ENCODE peak calls at places on chromosomes 2 and 18, in six cellular contexts. U is H1, G is HepG2, X is GM12878, A is GM12891, K is K562. D is an unnamed sample.

GRCh38 chr2:231348173-231348572 is 47.3 kb upstream of the B3GNT7 start:
- DNase-seq in U (no peak), G (peak), X (no peak), A (no peak), K (no peak), D (no peak)

GRCh38 chr2:21642647-21643046 is 518.9 kb downstream of the TDRD15 start:
- DNase-seq in U (no peak), G (no peak), X (no peak), A (no peak), K (no peak), D (no peak)

GRCh38 chr2:58634653-58635347 is 393.7 kb upstream of the FANCL start:
- DNase-seq in U (peak), G (no peak), X (no peak), A (no peak), K (no peak), D (no peak)

GRCh38 chr2:95261602-95262001 is 12.6 kb upstream of the PROM2 start:
- DNase-seq in U (no peak), G (no peak), X (no peak), A (no peak), K (no peak), D (no peak)

GRCh38 chr2:164677733-164678132 is 56.5 kb upstream of the GRB14 start:
- DNase-seq in U (no peak), G (no peak), X (no peak), A (no peak), K (no peak), D (no peak)

GRCh38 chr2:189210250-189211075 is 30.9 kb upstream of the COL5A2 start:
- DNase-seq in U (no peak), G (no peak), X (no peak), A (no peak), K (peak), D (no peak)

GRCh38 chr2:44120428-44120827 is 48.2 kb upstream of the PPM1B start:
- DNase-seq in U (no peak), G (no peak), X (no peak), A (no peak), K (no peak), D (no peak)

GRCh38 chr2:173571887-173572680 is 217.4 kb downstream of the CDCA7 start:
- DNase-seq in U (no peak), G (no peak), X (no peak), A (no peak), K (no peak), D (no peak)

GRCh38 chr18:49751427-49752094 is 61.8 kb downstream of the ACAA2 start:
- DNase-seq in U (no peak), G (no peak), X (no peak), A (no peak), K (no peak), D (no peak)

GRCh38 chr2:189927823-189928222 is 134.7 kb downstream of the MSTN start:
- DNase-seq in U (no peak), G (no peak), X (no peak), A (no peak), K (no peak), D (no peak)

GRCh38 chr2:189437931-189438330 is 3.3 kb upstream of the WDR75 start:
- DNase-seq in U (no peak), G (no peak), X (no peak), A (no peak), K (no peak), D (no peak)

GRCh38 chr2:75627902-75628504 is 18.6 kb upstream of the MRPL19 start:
- DNase-seq in U (no peak), G (peak), X (no peak), A (peak), K (peak), D (peak)

GRCh38 chr2:226839960-226840359 is 4.1 kb downstream of the RHBDD1 start:
- DNase-seq in U (no peak), G (no peak), X (no peak), A (no peak), K (no peak), D (no peak)

GRCh38 chr2:43389581-43390466 is 163.4 kb upstream of the ZFP36L2 start:
- DNase-seq in U (no peak), G (peak), X (no peak), A (no peak), K (no peak), D (no peak)

GRCh38 chr2:240974771-240975572 is 23.4 kb upstream of the SNED1 start:
- DNase-seq in U (no peak), G (no peak), X (no peak), A (no peak), K (no peak), D (no peak)

GRCh38 chr2:164967781-164968228 is 12.5 kb upstream of the SLC38A11 start:
- DNase-seq in U (peak), G (no peak), X (no peak), A (no peak), K (no peak), D (no peak)

DNA sequence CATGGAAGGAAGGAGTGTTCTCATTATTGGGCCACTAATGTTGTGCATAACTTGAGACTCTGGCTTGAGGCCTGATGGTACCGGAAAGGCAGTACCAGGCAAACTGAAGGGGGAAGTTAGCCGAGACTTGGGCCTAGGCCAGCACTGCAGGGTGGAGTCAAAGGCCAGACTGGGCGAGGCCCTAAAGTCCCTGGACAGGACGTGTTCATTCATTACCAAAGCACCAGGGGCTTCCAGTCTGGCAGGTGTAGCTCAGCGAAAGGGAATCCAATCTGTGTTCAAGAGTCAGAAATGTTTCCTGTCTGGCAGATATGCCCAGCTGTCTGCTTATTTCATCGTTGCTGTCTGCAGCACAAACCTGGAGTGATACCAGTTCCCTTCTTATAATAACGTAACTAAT is 4.7 kb upstream of the ITSN2 start:
- DNase-seq in U (no peak), G (no peak), X (no peak), A (no peak), K (no peak), D (no peak)
- TF ChIP-seq TAF1 in U (no peak), G (no peak), X (peak), A (no peak), K (no peak), D (no peak)

GRCh38 chr2:96964221-96964905 is 22.0 kb downstream of the FAM178B start:
- DNase-seq in U (no peak), G (no peak), X (no peak), A (no peak), K (no peak), D (no peak)

GRCh38 chr2:96963316-96963715 is 23.1 kb downstream of the FAM178B start:
- DNase-seq in U (no peak), G (no peak), X (no peak), A (no peak), K (no peak), D (no peak)

GRCh38 chr2:96960956-96961350 is 25.4 kb downstream of the FAM178B start:
- DNase-seq in U (no peak), G (no peak), X (no peak), A (no peak), K (no peak), D (no peak)

GRCh38 chr2:96961551-96961950 is 24.8 kb downstream of the FAM178B start:
- DNase-seq in U (no peak), G (no peak), X (no peak), A (no peak), K (no peak), D (no peak)

DNA sequence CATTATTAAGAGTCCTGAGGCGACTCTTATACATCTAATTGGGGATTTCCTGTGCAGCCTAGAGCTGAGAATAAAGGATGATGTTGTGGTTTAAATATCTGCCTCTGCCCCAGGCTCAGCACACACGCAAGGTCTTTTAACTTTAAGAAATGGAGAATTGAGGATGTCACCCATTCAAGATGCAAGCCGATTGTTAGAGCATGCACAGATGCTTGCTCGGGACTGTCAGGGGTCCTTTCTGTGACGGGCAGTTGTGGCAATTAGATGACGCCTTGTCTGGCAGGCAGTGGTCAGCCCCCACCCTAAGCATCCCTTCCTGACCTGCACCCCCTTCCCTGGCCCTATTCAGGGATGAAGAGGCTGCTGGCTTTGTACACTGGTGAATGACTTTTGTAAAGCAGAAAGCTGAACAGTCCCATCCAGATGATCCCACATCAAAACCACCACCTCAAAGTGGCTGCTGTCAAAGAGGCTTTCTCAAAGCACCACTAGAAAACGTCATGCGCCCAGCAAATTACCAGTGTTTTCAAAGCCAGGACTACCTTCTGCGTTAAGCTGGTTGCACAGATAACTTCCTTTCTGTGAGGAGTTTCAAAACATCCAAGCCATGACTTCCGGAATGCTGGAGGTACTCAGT is 23.7 kb downstream of the FAM178B start:
- DNase-seq in U (no peak), G (no peak), X (no peak), A (no peak), K (no peak), D (no peak)
- TF ChIP-seq POLR2AphosphoS5 in U (no peak), G (no peak), X (no peak), A (no peak), K (no peak), D (no peak)

DNA sequence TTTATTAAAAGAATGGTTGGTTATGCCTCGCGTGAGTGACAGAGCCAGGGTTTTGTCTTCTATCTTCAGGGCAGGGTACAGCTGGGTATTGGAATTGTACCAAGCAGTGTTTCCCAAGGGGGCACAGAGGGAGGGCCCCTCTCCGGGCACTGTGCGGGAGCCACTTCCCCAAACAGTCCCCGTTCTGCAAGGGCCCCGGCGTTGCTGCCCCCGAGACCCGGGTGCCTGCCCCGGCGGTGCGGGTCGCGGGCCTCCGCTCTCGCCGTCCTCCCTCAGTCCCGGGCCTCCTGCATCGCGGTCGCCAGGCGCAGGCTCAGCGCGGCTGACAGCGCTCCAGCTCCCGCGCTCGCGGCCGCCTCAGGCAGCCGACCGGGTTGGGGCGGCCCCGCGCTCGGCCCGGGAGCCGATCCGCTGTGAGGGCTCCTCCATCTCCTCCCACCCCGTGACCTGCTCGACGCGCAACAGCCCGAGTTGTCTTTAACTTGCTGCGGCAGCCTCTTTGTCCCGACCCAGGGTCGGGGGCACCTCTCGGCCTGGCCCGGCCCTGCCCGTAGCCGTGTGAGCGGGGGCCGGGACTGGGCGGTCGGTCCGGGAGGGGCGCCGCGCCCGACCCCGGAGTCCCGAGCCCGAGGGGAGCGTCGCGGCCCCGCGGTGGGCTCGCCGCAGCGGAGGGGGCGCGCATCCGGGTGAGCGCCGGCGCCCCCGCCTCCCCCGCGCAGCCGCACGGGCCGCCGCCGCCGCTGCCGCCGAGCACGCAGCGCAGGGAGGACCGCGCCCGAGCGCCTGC is 599 bp upstream of the GALNT1 start:
- DNase-seq in U (peak), G (peak), X (no peak), A (peak), K (peak), D (peak)
- TF ChIP-seq POLR2A in U (peak), G (no peak), X (peak), A (no peak), K (no peak), D (peak)

DNA sequence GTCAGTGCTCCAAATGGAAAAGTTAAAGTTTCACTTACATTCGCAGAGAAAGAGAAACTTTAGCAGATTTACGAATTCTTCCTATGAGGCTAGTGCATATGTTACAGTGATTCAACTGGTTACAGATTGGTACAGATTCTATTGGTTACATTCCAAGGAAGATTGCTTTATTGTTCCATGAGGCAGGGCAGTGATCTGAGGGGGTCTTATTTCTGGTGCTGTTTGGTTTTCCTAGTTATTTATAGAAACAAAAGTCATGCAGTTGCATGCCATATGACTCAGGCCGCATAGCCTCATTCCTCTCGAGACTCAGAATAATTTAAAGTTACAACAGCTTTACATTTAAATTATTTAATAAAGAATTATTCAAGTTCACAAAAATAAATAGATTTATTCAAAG is 385.4 kb upstream of the SYT4 start:
- DNase-seq in U (no peak), G (no peak), X (no peak), A (no peak), K (no peak), D (no peak)
- TF ChIP-seq TAF1 in U (no peak), G (no peak), X (no peak), A (no peak), K (no peak), D (no peak)

DNA sequence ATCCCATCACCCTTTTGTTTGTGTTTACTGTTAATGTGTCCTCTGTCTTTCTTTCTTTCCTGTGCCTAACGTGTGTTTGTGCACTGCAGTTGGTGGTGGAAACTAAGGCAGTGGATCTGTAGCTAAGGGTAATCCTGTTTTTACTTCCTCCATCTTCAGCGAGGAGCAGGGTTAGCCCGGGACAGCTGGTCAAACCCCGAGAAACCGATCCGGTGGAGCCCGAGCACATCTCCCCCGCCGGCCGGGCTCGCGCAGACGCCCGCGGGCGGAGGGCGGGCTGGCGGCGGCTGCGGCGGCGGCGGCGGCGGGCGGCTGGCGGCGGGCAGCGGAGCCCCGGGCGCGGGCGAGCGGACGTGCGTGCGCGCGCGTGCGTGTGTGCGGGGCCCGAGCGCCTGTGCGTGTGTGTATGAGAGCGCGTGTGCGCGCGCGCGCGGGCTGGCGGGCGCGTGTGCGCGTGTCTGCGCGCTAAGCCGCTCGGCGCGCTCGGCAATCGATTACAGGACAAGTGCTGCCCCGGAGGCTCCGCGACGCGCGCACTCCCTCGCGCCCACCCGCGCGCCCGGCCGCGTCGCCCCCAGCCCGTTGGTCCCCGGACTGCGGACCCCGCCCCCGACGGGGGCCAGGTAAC is at the start of gene IKZF2:
- DNase-seq in U (peak), G (peak), X (peak), A (peak), K (peak), D (peak)
- TF ChIP-seq POLR2AphosphoS5 in U (peak), G (no peak), X (peak), A (peak), K (no peak), D (peak)

DNA sequence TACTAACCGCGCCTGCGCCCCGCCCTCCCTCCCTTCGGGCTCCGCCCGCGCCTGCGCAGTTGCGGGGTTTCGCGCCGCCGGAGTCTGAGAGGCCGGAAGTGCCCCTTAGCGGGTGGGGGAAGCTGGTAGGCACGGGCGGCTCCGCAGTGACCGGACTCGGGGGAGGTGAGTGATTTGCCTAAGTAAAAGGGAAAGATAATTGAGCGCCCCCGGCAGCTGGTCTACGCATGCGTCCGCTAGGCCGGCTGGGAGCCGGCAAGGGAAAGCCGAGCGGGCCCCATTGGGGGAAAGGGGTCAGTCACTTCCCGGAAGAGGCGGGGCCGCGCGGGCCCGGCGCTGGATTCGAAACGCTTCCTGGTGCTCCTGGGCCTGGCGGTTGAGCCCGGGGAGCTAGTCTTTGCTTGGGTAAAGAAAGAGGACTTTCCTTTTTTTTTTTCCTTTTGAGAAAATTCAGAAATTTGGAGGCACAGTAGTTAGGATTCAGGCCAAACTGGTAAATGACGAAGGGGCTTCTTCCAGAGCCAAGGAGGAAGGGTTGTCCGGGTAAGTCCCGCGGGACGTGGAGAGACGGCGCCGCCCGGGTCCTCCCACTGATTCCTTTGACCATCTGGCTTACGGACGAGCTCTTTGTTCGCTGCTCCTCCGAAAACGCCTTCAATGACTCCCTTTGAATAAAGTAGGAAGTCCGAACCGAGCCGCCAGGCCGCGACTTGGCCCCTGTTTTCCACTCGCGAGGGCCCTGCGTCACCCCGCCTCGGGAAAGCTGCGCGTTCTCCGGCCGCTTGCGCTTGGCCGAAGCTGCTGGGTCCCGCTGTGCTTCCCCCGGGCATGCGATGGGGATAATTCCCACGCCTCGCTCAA is at the start of the genes GEN1 and SMC6:
- DNase-seq in U (peak), G (peak), X (peak), A (peak), K (peak), D (peak)
- TF ChIP-seq POLR2A in U (peak), G (peak), X (no peak), A (peak), K (peak), D (no peak)

DNA sequence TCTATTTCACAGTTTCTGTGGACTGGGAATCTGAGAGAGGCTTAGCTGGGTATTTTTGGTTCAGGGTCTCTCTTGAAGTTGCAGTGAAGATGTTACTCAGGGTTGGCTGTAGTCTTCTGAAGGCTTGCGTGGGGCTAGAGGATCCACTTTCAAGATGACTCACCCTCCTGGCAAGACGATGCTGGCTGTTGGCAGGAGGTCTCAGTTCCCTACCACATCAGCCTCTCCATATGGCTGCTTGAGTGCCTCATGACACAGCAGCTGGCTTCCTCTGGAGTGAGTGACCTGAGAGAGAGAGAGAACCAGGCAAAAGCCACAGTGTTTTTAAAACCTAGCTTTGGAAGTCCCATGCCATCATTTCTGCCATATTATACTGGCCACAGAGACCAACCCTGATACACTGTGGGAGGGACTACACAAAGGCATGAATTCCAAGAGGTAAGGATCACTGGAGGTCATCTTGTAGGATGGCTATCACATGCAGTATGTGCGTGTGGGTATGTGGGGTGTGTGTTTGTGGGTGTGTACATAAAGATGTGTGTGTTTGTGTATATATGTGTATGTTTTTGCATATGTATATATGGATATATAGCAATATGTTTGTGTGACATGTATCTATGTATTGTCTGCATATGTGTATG is 25.1 kb downstream of the DNPEP start:
- DNase-seq in U (no peak), G (no peak), X (peak), A (no peak), K (no peak), D (no peak)
- TF ChIP-seq TAF1 in U (no peak), G (no peak), X (no peak), A (no peak), K (no peak), D (no peak)